ENCODE peak calls at places on chromosomes 11 and 22, in four cellular contexts. U is cardiac muscle cell, T is small intestine, X is amniotic epithelial cell. O is an unnamed sample.

GRCh38 chr11:19498986-19499669 is 213.5 kb upstream of the NAV2 start:
- DNase-seq in U (no peak), T (no peak), X (peak; percentile 93), O (no peak)

GRCh38 chr11:86916330-86916729 is 38.9 kb downstream of the FZD4 start:
- DNase-seq in U (no peak), T (no peak), X (peak; percentile 52), O (no peak)

GRCh38 chr22:49334589-49334873 is 493.1 kb downstream of the BRD1 start:
- DNase-seq in U (no peak), T (no peak), X (no peak), O (no peak)

GRCh38 chr11:129861702-129862107 is 33.7 kb downstream of the NFRKB start:
- DNase-seq in U (peak; percentile 78), T (peak; percentile 91), X (peak; percentile 92), O (no peak)

GRCh38 chr22:46326066-46326680 is 9.3 kb upstream of the TRMU start:
- DNase-seq in U (no peak), T (no peak), X (no peak), O (no peak)

GRCh38 chr11:95152878-95153856 is 63.5 kb downstream of the ENDOD1 start:
- DNase-seq in U (no peak), T (peak; percentile 45), X (no peak), O (peak; percentile 26)

GRCh38 chr11:9616858-9617257 is 43.4 kb downstream of the WEE1 start:
- DNase-seq in U (no peak), T (no peak), X (no peak), O (no peak)

GRCh38 chr11:122207505-122207904 is 91.5 kb upstream of the BLID start:
- DNase-seq in U (no peak), T (no peak), X (no peak), O (no peak)

GRCh38 chr22:44669725-44670027 is 32.3 kb upstream of the PRR5 start:
- DNase-seq in U (peak; percentile 47), T (no peak), X (no peak), O (no peak)